ENCODE peak calls at places on chromosome 18, in five cellular contexts. Z is fibroblast of lung, C is PC-3, U is adrenal gland, F is gastrocnemius medialis. I is an unnamed sample.

GRCh38 chr18:22856870-22857269 is 76.3 kb upstream of the RBBP8 start:
- DNase-seq in F (no peak), C (no peak), U (no peak), Z (no peak), I (no peak)

GRCh38 chr18:48743046-48743445 is 204.2 kb downstream of the CTIF start:
- DNase-seq in F (peak; percentile 63), U (peak; percentile 58), Z (peak; percentile 92), C (no peak), I (peak; percentile 60)

GRCh38 chr18:32284284-32284683 is 94.4 kb downstream of the MEP1B start:
- DNase-seq in Z (no peak), C (peak; percentile 35), U (no peak), F (no peak), I (no peak)

GRCh38 chr18:31185551-31185950 is 22.9 kb upstream of the DSC1 start:
- DNase-seq in U (no peak), Z (no peak), F (no peak), C (peak; percentile 82), I (no peak)

GRCh38 chr18:49520661-49521145 is 33.7 kb upstream of the C18orf32 start:
- DNase-seq in C (peak; percentile 41), Z (peak; percentile 41), F (no peak), U (no peak), I (peak; percentile 24)

GRCh38 chr18:652131-652530 is 5.3 kb upstream of the TYMS start:
- DNase-seq in U (no peak), F (no peak), Z (no peak), C (no peak), I (no peak)

GRCh38 chr18:3368193-3368592 is 81.8 kb upstream of the TGIF1 start:
- DNase-seq in Z (peak; percentile 61), C (peak; percentile 92), U (no peak), F (no peak), I (no peak)

GRCh38 chr18:9856097-9856496 is 29.7 kb upstream of the TXNDC2 start:
- DNase-seq in U (no peak), F (no peak), Z (no peak), C (no peak), I (no peak)

GRCh38 chr18:23226930-23227728 is 91.8 kb downstream of the CABLES1 start:
- DNase-seq in C (peak; percentile 45), F (peak; percentile 30), Z (peak; percentile 95), U (no peak), I (no peak)

GRCh38 chr18:48735070-48735676 is 196.3 kb downstream of the CTIF start:
- DNase-seq in Z (no peak), U (no peak), C (peak; percentile 4), F (no peak), I (no peak)

GRCh38 chr18:65942854-65943253 is 192.0 kb downstream of the CDH7 start:
- DNase-seq in Z (no peak), U (no peak), F (no peak), C (no peak), I (no peak)

GRCh38 chr18:66077066-66077465 is 326.3 kb downstream of the CDH7 start:
- DNase-seq in Z (no peak), U (no peak), C (peak; percentile 22), F (no peak), I (no peak)

GRCh38 chr18:42341423-42341822 is 386.4 kb downstream of the PIK3C3 start:
- DNase-seq in C (no peak), Z (no peak), F (no peak), U (no peak), I (no peak)

GRCh38 chr18:48402953-48403352 is 6.2 kb downstream of the ZBTB7C start:
- DNase-seq in U (no peak), F (no peak), C (no peak), Z (peak; percentile 75), I (no peak)

GRCh38 chr18:62606106-62606505 is 83.3 kb downstream of the ZCCHC2 start:
- DNase-seq in Z (no peak), F (no peak), U (no peak), C (no peak), I (no peak)

GRCh38 chr18:41128545-41128944 is 826.5 kb upstream of the PIK3C3 start:
- DNase-seq in Z (peak; percentile 49), C (peak; percentile 8), U (no peak), F (no peak), I (no peak)

GRCh38 chr18:56473400-56474059 is 164.9 kb downstream of the TXNL1 start:
- DNase-seq in Z (no peak), C (no peak), F (no peak), U (no peak), I (no peak)

GRCh38 chr18:46293699-46294300 is 189.6 kb downstream of the HAUS1 start:
- DNase-seq in F (no peak), C (peak; percentile 30), U (no peak), Z (peak; percentile 17), I (no peak)

GRCh38 chr18:57791911-57792310 is 11.2 kb downstream of the ATP8B1 start:
- DNase-seq in U (no peak), Z (no peak), C (no peak), F (no peak), I (no peak)

GRCh38 chr18:75198046-75198445 is 10.9 kb downstream of the PTGR3 start:
- DNase-seq in C (no peak), Z (no peak), F (no peak), U (no peak), I (no peak)

GRCh38 chr18:72768681-72769229 is 99.0 kb downstream of the NETO1 start:
- DNase-seq in Z (no peak), C (no peak), F (no peak), U (no peak), I (no peak)
- TF ChIP-seq CTCF in Z (no peak), C (no peak), F (no peak), U (no peak), I (no peak)

DNA sequence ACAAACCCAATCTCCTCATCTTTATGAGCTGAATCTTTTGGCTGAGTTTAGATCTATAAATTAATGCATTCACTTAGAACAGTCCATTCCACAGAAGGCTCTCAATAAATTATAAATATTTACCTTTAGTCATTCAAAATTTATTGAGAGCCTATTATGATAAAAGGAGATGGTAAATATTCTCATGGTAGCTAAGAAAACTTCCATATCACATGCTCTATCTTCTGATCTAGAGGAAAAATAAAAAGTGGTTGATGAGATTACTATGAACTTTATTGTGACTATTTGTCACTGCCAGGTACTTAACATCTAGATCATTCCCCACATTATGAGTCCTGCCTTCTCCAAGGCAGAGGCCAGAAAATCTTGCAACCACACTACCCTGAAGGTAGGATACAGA is 62.4 kb downstream of the L3MBTL4 start:
- DNase-seq in F (no peak), C (peak; percentile 72), Z (no peak), U (no peak), I (no peak)
- H3K4me1 ChIP-seq in F (no peaks in the 10 kb centered on the region), C (peaks cover 37% of the 10 kb centered on the region), Z (no peaks in the 10 kb centered on the region), U (no peaks in the 10 kb centered on the region), I (no peaks in the 10 kb centered on the region)

GRCh38 chr18:76488190-76488589 is 6.9 kb downstream of the ZNF516 start:
- DNase-seq in U (no peak), F (no peak), C (no peak), Z (peak; percentile 67), I (no peak)
- H3K27me3 ChIP-seq in U (no peaks in the 10 kb centered on the region), F (no peaks in the 10 kb centered on the region), C (peaks cover 86% of the 10 kb centered on the region), Z (no peaks in the 10 kb centered on the region), I (no peaks in the 10 kb centered on the region)

DNA sequence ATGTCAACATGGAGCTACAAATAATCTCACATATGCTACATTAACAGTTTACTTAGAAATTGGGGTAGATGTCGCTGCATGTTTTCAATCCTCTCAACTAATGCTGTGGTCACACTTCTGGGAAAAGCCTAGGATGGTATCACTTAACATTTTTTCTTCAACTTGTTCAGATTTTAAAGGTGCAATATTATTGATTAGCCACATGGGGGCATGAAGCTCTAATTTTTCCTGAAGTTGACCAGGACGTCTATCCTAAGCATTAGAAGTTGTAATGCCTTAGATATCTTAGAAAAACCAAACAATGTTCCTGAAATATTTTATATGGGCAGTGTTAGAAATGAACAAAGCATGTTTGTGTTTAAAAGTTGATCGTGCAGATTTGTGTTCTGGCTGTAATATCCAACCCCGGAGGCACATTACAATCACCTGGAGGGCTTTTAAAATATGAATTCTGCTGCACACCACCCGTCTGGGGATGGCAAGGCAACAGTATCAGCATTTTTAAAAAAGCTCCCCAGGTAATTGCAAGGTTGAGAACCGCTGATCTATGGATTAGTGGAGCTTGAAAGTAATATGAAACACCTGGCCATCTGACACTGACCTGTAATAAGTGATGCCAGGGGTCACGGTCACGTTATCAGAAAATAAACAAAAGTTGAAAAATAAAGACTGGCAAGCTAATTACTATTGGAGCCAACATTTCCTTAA is 100.4 kb upstream of the LMAN1 start:
- DNase-seq in C (peak; percentile 43), Z (peak; percentile 83), F (no peak), U (no peak), I (no peak)
- TF ChIP-seq CTCF in C (peak; percentile 77), Z (peak; percentile 50), F (peak; percentile 26), U (peak; percentile 64), I (peak; percentile 44)

GRCh38 chr18:8709248-8710059 is 4.1 kb downstream of the MTCL1 start:
- DNase-seq in C (no peak), F (no peak), U (no peak), Z (no peak), I (no peak)

GRCh38 chr18:8707946-8708345 is 2.6 kb downstream of the MTCL1 start:
- DNase-seq in Z (no peak), F (no peak), C (no peak), U (no peak), I (no peak)

GRCh38 chr18:8708670-8709069 is 3.3 kb downstream of the MTCL1 start:
- DNase-seq in C (no peak), F (no peak), Z (no peak), U (no peak), I (no peak)

GRCh38 chr18:8713691-8714090 is 8.3 kb downstream of the MTCL1 start:
- DNase-seq in U (no peak), F (no peak), Z (no peak), C (no peak), I (no peak)

GRCh38 chr18:8711736-8712135 is 6.4 kb downstream of the MTCL1 start:
- DNase-seq in C (no peak), F (no peak), Z (no peak), U (no peak), I (no peak)
- H3K4me1 ChIP-seq in C (peaks cover 19% of the 10 kb centered on the region), F (peaks cover 6% of the 10 kb centered on the region), Z (no peaks in the 10 kb centered on the region), U (peaks cover under 1% of the 10 kb centered on the region), I (peaks cover 4% of the 10 kb centered on the region)

DNA sequence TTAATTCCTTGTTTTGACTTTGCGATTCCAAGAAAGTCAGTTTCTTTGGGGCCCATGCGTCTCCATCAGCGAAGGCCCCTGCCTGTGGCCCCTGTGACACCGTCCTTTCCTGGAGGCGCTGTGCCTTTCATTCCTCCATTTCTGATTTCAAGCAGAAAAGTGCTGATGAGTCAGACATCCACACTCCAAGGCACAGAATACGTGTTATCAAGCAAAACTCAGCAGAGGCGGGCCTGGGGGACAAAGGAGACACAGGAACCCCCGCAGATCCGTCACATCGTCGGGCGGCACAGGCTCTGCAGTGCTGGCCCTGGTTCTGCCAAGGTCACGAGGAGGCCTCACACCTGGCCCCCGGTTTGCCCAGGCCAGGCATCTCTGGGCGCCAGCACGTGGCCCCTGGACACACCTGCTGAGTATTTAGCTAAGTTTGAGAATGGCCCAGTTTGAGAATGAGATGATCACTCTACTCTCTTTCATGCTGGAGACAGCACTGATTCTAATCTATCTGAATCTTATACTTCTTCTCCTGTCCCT is 7.2 kb upstream of the SALL3 start:
- DNase-seq in Z (no peak), U (no peak), F (no peak), C (no peak), I (no peak)
- H3K27me3 ChIP-seq in Z (peaks cover 14% of the 10 kb centered on the region), U (peaks cover 64% of the 10 kb centered on the region), F (peaks cover 55% of the 10 kb centered on the region), C (peaks cover 59% of the 10 kb centered on the region), I (peaks cover 4% of the 10 kb centered on the region)

DNA sequence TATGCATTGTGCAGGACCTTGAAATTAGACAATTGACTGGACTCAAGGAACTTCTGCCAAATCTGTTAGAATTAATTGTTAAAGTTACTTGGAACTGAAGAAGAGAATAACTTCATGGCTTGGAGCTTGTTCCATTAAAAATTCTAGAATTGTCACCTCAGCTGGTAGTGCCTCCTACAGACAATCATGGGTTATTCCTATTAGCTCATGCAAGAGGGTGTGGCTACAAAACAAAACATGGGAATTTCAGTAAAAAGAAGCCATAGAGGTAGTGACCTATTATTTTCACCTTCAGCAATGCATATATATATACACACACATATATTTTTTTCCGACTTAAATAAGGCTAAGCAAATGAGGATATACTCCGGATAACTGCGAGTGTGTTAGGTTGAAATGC is 181.9 kb upstream of the DTNA start:
- DNase-seq in Z (no peak), C (no peak), F (no peak), U (no peak), I (no peak)
- TF ChIP-seq CTCF in Z (no peak), C (no peak), F (no peak), U (no peak), I (no peak)

I was measured in ascending aorta.